ENCODE peak calls at places on chromosomes 6 and 20, in ten cellular contexts. Y is stimulated activated CD4-positive, alpha-beta T cell treated with anti-CD3 and anti-CD28 coated beads, Interleukin-4, amount 100 ng/mL, for 24 hours; S is NAMALWA; Q is HT1080; K is putamen; F is dorsolateral prefrontal cortex; E is NCI-H1092; H is HCEC 1CT; M is cerebellar cortex; W is AG04450. O is an unnamed sample.

GRCh38 chr6:108947114-108947854 is 99.1 kb downstream of the ARMC2 start:
- DNase-seq in E (peak; percentile 3), Q (no peak), M (peak; percentile 25), H (peak; percentile 87), W (peak; percentile 20), Y (no peak), F (no peak), S (no peak), K (no peak), O (no peak)

GRCh38 chr6:14930366-14930989 is 315.4 kb upstream of the JARID2 start:
- DNase-seq in K (no peak), H (no peak), M (no peak), E (no peak), Q (no peak), Y (no peak), S (no peak), W (no peak), F (no peak), O (no peak)

GRCh38 chr20:24648481-24648880 is 179.1 kb downstream of the SYNDIG1 start:
- DNase-seq in Q (no peak), W (no peak), H (no peak), M (no peak), Y (no peak), E (no peak), K (no peak), S (no peak), F (peak; percentile 30), O (no peak)

GRCh38 chr6:145212807-145213206 is 522.5 kb downstream of the EPM2A start:
- DNase-seq in E (no peak), S (no peak), Q (no peak), H (no peak), M (no peak), K (no peak), F (no peak), W (no peak), Y (no peak), O (no peak)

GRCh38 chr20:32965581-32966373 is 38.5 kb downstream of the SUN5 start:
- DNase-seq in F (peak; percentile 31), Y (peak; percentile 21), K (peak; percentile 47), M (no peak), S (no peak), H (no peak), W (no peak), Q (no peak), E (no peak), O (no peak)

GRCh38 chr6:156949376-156949775 is 172.2 kb downstream of the ARID1B start:
- DNase-seq in Y (no peak), H (peak; percentile 91), F (no peak), W (peak; percentile 39), Q (peak; percentile 83), E (no peak), S (no peak), K (no peak), M (no peak), O (no peak)

GRCh38 chr6:15326072-15326614 is 80.3 kb downstream of the JARID2 start:
- DNase-seq in K (no peak), Y (no peak), M (no peak), S (peak; percentile 49), E (no peak), F (no peak), Q (no peak), W (no peak), H (no peak), O (no peak)

GRCh38 chr6:25320459-25320858 is 41.3 kb downstream of the CARMIL1 start:
- DNase-seq in F (no peak), W (no peak), H (no peak), K (no peak), Q (peak; percentile 4), S (no peak), E (no peak), M (no peak), Y (no peak), O (no peak)

GRCh38 chr6:68343901-68344300 is 291.2 kb upstream of the ADGRB3 start:
- DNase-seq in F (no peak), M (peak; percentile 48), S (peak; percentile 75), E (peak; percentile 50), H (peak; percentile 71), Q (peak; percentile 71), Y (no peak), W (no peak), K (peak; percentile 27), O (no peak)

GRCh38 chr6:121515615-121516265 is 80.3 kb downstream of the GJA1 start:
- DNase-seq in M (no peak), H (no peak), F (no peak), S (no peak), W (no peak), K (no peak), Q (peak; percentile 38), E (no peak), Y (no peak), O (no peak)

GRCh38 chr20:56003966-56004365 is 1.4 kb downstream of the CBLN4 start:
- DNase-seq in M (no peak), H (no peak), Q (no peak), F (peak; percentile 54), Y (no peak), W (no peak), E (no peak), S (no peak), K (no peak), O (no peak)

GRCh38 chr6:148884461-148884860 is 137.6 kb downstream of the UST start:
- DNase-seq in S (peak; percentile 11), F (no peak), Q (no peak), H (no peak), W (no peak), E (no peak), K (no peak), Y (no peak), M (no peak), O (no peak)

GRCh38 chr6:129604321-129604720 is 105.7 kb downstream of the ARHGAP18 start:
- DNase-seq in E (no peak), H (no peak), F (no peak), S (no peak), Q (no peak), Y (no peak), K (no peak), W (no peak), M (no peak), O (no peak)

GRCh38 chr6:162147805-162148204 is 579.8 kb downstream of the PRKN start:
- DNase-seq in K (no peak), Y (no peak), F (no peak), S (no peak), M (no peak), E (no peak), H (no peak), Q (no peak), W (no peak), O (no peak)

GRCh38 chr20:57218489-57218888 is 48.0 kb downstream of the BMP7 start:
- DNase-seq in M (no peak), Q (no peak), S (no peak), K (no peak), W (no peak), H (no peak), F (no peak), E (no peak), Y (no peak), O (no peak)

GRCh38 chr6:73248192-73248898 is 14.7 kb downstream of the KHDC1 start:
- DNase-seq in S (no peak), F (no peak), Y (no peak), M (no peak), W (no peak), K (no peak), H (no peak), Q (no peak), E (no peak), O (no peak)

GRCh38 chr20:62458256-62459251 is 17.2 kb downstream of the GATA5 start:
- DNase-seq in Q (no peak), S (no peak), H (no peak), M (no peak), K (no peak), Y (no peak), F (no peak), E (no peak), W (no peak), O (no peak)

GRCh38 chr6:47047479-47048411 is 5.6 kb upstream of the ADGRF1 start:
- DNase-seq in H (peak; percentile 73), M (peak; percentile 83), E (peak; percentile 2), Y (peak; percentile 16), S (peak; percentile 85), K (peak; percentile 50), W (peak; percentile 18), F (no peak), Q (peak; percentile 91), O (no peak)

GRCh38 chr6:50718566-50718965 is 5.2 kb downstream of the TFAP2D start:
- DNase-seq in W (no peak), K (no peak), H (no peak), Y (no peak), S (no peak), Q (no peak), M (no peak), E (no peak), F (no peak), O (no peak)

GRCh38 chr6:37209461-37210205 is 39.7 kb downstream of the PIM1 start:
- DNase-seq in K (no peak), Y (peak; percentile 36), E (no peak), W (no peak), F (no peak), M (no peak), H (no peak), Q (no peak), S (no peak), O (no peak)

GRCh38 chr6:97674802-97675201 is 391.8 kb upstream of the MMS22L start:
- DNase-seq in Q (no peak), W (peak; percentile 65), K (no peak), F (no peak), E (no peak), Y (no peak), M (no peak), H (no peak), S (no peak), O (no peak)

GRCh38 chr6:33207569-33208088 is 671 bp upstream of the RING1 start:
- DNase-seq in M (peak; percentile 34), Q (no peak), F (peak; percentile 60), E (no peak), S (no peak), Y (no peak), W (no peak), K (no peak), H (peak; percentile 55), O (no peak)

O was measured in hypothalamus.